ENCODE peak calls at places on chromosomes 5 and 9, in ten cellular contexts. K, W, R, V, G, U, D, I, Y and P are unnamed samples.
A peak's percentile ranks its signal among the peaks of the same experiment; 100 is the strongest.

GRCh38 chr9:20364954-20365353 is 257.3 kb downstream of the MLLT3 start:
- DNase-seq in Y (no peak), K (no peak), U (no peak), V (no peak), R (no peak), I (no peak), D (no peak), W (no peak), G (no peak), P (no peak)

GRCh38 chr9:112445196-112445595 is 41.4 kb upstream of the KIAA1958 start:
- DNase-seq in U (no peak), Y (no peak), K (no peak), G (no peak), W (no peak), R (no peak), I (no peak), D (no peak), V (no peak), P (peak; percentile 78)

GRCh38 chr5:27038476-27038875 is at the start of gene CDH9:
- DNase-seq in W (no peak), I (no peak), K (no peak), U (no peak), R (no peak), Y (no peak), G (no peak), V (no peak), D (no peak), P (no peak)

GRCh38 chr5:160466889-160467554 is 45.4 kb downstream of the PTTG1 start:
- DNase-seq in D (no peak), K (peak; percentile 6), W (no peak), G (no peak), I (no peak), U (no peak), V (no peak), R (no peak), Y (no peak), P (no peak)

GRCh38 chr5:10653751-10654400 is 90.0 kb downstream of the ANKRD33B start:
- DNase-seq in K (no peak), U (no peak), G (no peak), W (no peak), V (peak; percentile 30), I (no peak), Y (no peak), R (no peak), D (no peak), P (no peak)

GRCh38 chr9:94611638-94612068 is 18.0 kb upstream of the FBP2 start:
- DNase-seq in R (no peak), D (no peak), V (no peak), G (no peak), Y (no peak), I (no peak), K (no peak), W (peak; percentile 34), U (no peak), P (no peak)

GRCh38 chr5:131082034-131082550 is 83.0 kb downstream of the HINT1 start:
- DNase-seq in K (no peak), I (no peak), W (no peak), Y (no peak), V (no peak), G (no peak), R (no peak), D (no peak), U (no peak), P (no peak)

GRCh38 chr5:67502951-67503350 is 306.4 kb upstream of the CD180 start:
- DNase-seq in I (no peak), Y (no peak), R (no peak), U (no peak), K (no peak), G (no peak), V (no peak), W (no peak), D (no peak), P (no peak)

GRCh38 chr9:38724749-38725148 is 4.8 kb upstream of the FAM240B start:
- DNase-seq in R (no peak), K (no peak), I (no peak), W (no peak), U (no peak), V (no peak), G (no peak), D (no peak), Y (no peak), P (peak; percentile 93)

GRCh38 chr5:157165261-157165660 is 803 bp downstream of the GARIN3 start:
- DNase-seq in I (no peak), Y (no peak), U (no peak), R (no peak), V (no peak), W (no peak), G (no peak), D (no peak), K (no peak), P (no peak)

GRCh38 chr9:25603106-25603505 is 75.1 kb downstream of the TUSC1 start:
- DNase-seq in G (no peak), Y (no peak), K (no peak), V (no peak), U (no peak), R (no peak), I (no peak), W (no peak), D (no peak), P (no peak)

GRCh38 chr5:88952344-88952743 is 69.4 kb upstream of the MEF2C start:
- DNase-seq in D (peak; percentile 49), I (no peak), Y (no peak), U (no peak), R (no peak), V (no peak), W (no peak), G (no peak), K (no peak), P (no peak)

GRCh38 chr5:147522435-147522834 is 12.6 kb upstream of the DPYSL3 start:
- DNase-seq in V (no peak), R (no peak), U (no peak), Y (no peak), W (no peak), G (no peak), K (no peak), D (no peak), I (no peak), P (no peak)

GRCh38 chr5:75461679-75462078 is 49.8 kb downstream of the CERT1 start:
- DNase-seq in Y (no peak), R (no peak), V (no peak), I (no peak), K (no peak), U (no peak), G (no peak), D (no peak), W (no peak), P (peak; percentile 62)

GRCh38 chr9:35568196-35568595 is 36.9 kb upstream of the TESK1 start:
- DNase-seq in Y (no peak), W (no peak), I (no peak), G (no peak), K (no peak), V (no peak), U (no peak), D (no peak), R (no peak), P (no peak)

GRCh38 chr5:175470756-175471155 is 7.6 kb upstream of the SFXN1 start:
- DNase-seq in W (no peak), G (no peak), U (no peak), D (no peak), V (no peak), K (no peak), Y (no peak), R (no peak), I (no peak), P (no peak)

GRCh38 chr9:97388721-97389238 is 23.1 kb upstream of the TDRD7 start:
- DNase-seq in R (no peak), U (no peak), I (no peak), D (no peak), G (no peak), Y (no peak), W (no peak), K (no peak), V (peak; percentile 46), P (peak; percentile 74)

GRCh38 chr5:176868731-176869130 is 30.4 kb downstream of the HK3 start:
- DNase-seq in I (no peak), K (no peak), G (no peak), W (no peak), Y (no peak), V (no peak), R (no peak), U (no peak), D (no peak), P (no peak)

GRCh38 chr9:5321058-5321457 is 16.5 kb upstream of the RLN2 start:
- DNase-seq in U (no peak), D (no peak), G (no peak), K (no peak), Y (no peak), R (no peak), W (no peak), V (no peak), I (no peak), P (no peak)

GRCh38 chr5:174550026-174550425 is 174.4 kb upstream of the MSX2 start:
- DNase-seq in G (no peak), W (no peak), R (no peak), V (no peak), U (no peak), K (no peak), Y (no peak), I (no peak), D (no peak), P (no peak)

GRCh38 chr5:38551020-38552017 is 5.1 kb downstream of the LIFR start:
- DNase-seq in U (no peak), R (no peak), K (peak; percentile 32), D (peak; percentile 46), Y (peak; percentile 52), V (peak; percentile 58), W (no peak), I (peak; percentile 34), G (no peak), P (no peak)

GRCh38 chr5:43078956-43079355 is 38.8 kb upstream of the ANXA2R start:
- DNase-seq in U (no peak), Y (no peak), G (no peak), D (no peak), K (no peak), R (no peak), W (no peak), I (no peak), V (no peak), P (no peak)

GRCh38 chr9:101536938-101537337 is 3.3 kb downstream of the RNF20 start:
- DNase-seq in U (peak; percentile 49), V (peak; percentile 30), K (no peak), R (no peak), Y (no peak), W (no peak), G (no peak), I (no peak), D (no peak), P (peak; percentile 32)

GRCh38 chr9:116323012-116323411 is 169.4 kb downstream of the PAPPA start:
- DNase-seq in Y (no peak), V (no peak), D (no peak), I (no peak), U (peak; percentile 67), W (no peak), R (no peak), G (no peak), K (no peak), P (no peak)

GRCh38 chr5:84696651-84697050 is 312.0 kb upstream of the EDIL3 start:
- DNase-seq in D (no peak), G (no peak), Y (no peak), W (no peak), U (no peak), I (no peak), K (no peak), R (no peak), V (no peak), P (no peak)

GRCh38 chr9:105318729-105319513 is 74.5 kb downstream of the SLC44A1 start:
- DNase-seq in D (no peak), V (no peak), K (no peak), U (no peak), W (no peak), R (no peak), I (no peak), G (no peak), Y (no peak), P (peak; percentile 43)

GRCh38 chr5:107821288-107821687 is 150.6 kb upstream of the EFNA5 start:
- DNase-seq in R (no peak), G (no peak), K (no peak), W (no peak), Y (no peak), U (no peak), V (no peak), I (no peak), D (no peak), P (no peak)